ENCODE peak calls at places on chromosomes 5 and 9, in five cellular contexts. N is fibroblast of lung, C is mammary epithelial cell, Y is endothelial cell of umbilical vein, L is OCI-LY7. B is an unnamed sample.
A peak's percentile ranks its signal among the peaks of the same experiment; 100 is the strongest.

GRCh38 chr9:118362123-118362522 is 657.9 kb downstream of the TLR4 start:
- DNase-seq in N (no peak), C (peak; percentile 34), Y (no peak), L (no peak), B (no peak)

GRCh38 chr9:131262327-131263032 is 13.8 kb downstream of the FAM78A start:
- DNase-seq in N (no peak), C (no peak), Y (no peak), L (peak; percentile 79), B (no peak)

GRCh38 chr5:74367241-74367733 is 273.2 kb downstream of the ENC1 start:
- DNase-seq in N (no peak), C (no peak), Y (no peak), L (no peak), B (peak; percentile 53)

GRCh38 chr9:131402738-131403492 is 9.0 kb downstream of the PRRC2B start:
- DNase-seq in N (peak; percentile 92), C (peak; percentile 79), Y (peak; percentile 92), L (peak; percentile 47), B (peak; percentile 92)

GRCh38 chr5:113115061-113115460 is 138.5 kb downstream of the DCP2 start:
- DNase-seq in N (no peak), C (no peak), Y (no peak), L (no peak), B (no peak)

GRCh38 chr5:176559683-176560082 is 10.5 kb downstream of the CDHR2 start:
- DNase-seq in N (no peak), C (peak; percentile 30), Y (no peak), L (peak; percentile 62), B (no peak)

GRCh38 chr5:54315736-54316135 is 5.4 kb upstream of the ARL15 start:
- DNase-seq in N (no peak), C (no peak), Y (no peak), L (no peak), B (no peak)

GRCh38 chr5:161446655-161447054 is 99.9 kb downstream of the GABRB2 start:
- DNase-seq in N (no peak), C (no peak), Y (no peak), L (no peak), B (no peak)

GRCh38 chr5:146402949-146403348 is 44.2 kb upstream of the TCERG1 start:
- DNase-seq in N (no peak), C (no peak), Y (no peak), L (no peak), B (no peak)

GRCh38 chr5:98454904-98455303 is 318.6 kb upstream of the RGMB start:
- DNase-seq in N (peak; percentile 95), C (peak; percentile 88), Y (peak; percentile 80), L (no peak), B (no peak)

GRCh38 chr9:136821333-136822031 is 13.7 kb downstream of the RABL6 start:
- DNase-seq in N (peak; percentile 21), C (no peak), Y (peak; percentile 39), L (no peak), B (no peak)

GRCh38 chr5:130135506-130135905 is 231.2 kb downstream of the CHSY3 start:
- DNase-seq in N (peak; percentile 78), C (peak; percentile 85), Y (peak; percentile 28), L (no peak), B (peak; percentile 15)

GRCh38 chr9:73009649-73010288 is 56.9 kb upstream of the ALDH1A1 start:
- DNase-seq in N (no peak), C (no peak), Y (no peak), L (no peak), B (no peak)

GRCh38 chr5:72525816-72526215 is 18.6 kb upstream of the ZNF366 start:
- DNase-seq in N (peak; percentile 69), C (peak; percentile 71), Y (no peak), L (no peak), B (no peak)

GRCh38 chr9:115213777-115214428 is 95.9 kb upstream of the TNC start:
- DNase-seq in N (peak; percentile 72), C (peak; percentile 98), Y (no peak), L (no peak), B (peak; percentile 62)

GRCh38 chr5:110362252-110362651 is 364.2 kb downstream of the TMEM232 start:
- DNase-seq in N (no peak), C (no peak), Y (no peak), L (no peak), B (no peak)

GRCh38 chr5:21810737-21811316 is 1042.3 kb downstream of the CDH12 start:
- DNase-seq in N (peak; percentile 62), C (peak; percentile 5), Y (peak; percentile 51), L (peak; percentile 26), B (no peak)

GRCh38 chr5:107063511-107063910 is 607.2 kb downstream of the EFNA5 start:
- DNase-seq in N (peak; percentile 3), C (peak; percentile 40), Y (no peak), L (no peak), B (no peak)

DNA sequence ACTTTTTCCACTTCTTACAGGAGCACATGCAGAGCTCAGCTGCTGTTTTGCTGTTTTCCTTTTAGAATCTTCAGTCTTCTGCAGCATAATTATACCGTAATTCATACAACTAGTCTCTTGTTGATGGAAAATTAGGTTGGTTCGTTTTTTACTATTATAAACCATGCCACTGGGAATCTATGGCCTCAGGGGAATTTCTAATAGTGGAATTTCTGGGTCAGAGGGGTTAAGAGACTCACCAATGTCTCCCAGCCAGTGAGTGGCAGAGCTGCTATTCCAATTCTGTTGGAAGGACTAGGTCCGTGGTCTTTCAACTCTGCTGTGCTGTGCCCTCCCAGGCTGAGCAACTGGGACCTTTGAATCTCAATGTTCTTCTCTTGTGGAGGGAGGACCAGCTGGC is 282.5 kb downstream of the ZSWIM6 start:
- DNase-seq in N (no peak), C (no peak), Y (no peak), L (no peak), B (no peak)
- H3K4me2 ChIP-seq in N (no peak overlapping the region), C (no peak overlapping the region), Y (no peak overlapping the region), L (no peak overlapping the region), B (no peak overlapping the region)

GRCh38 chr5:135382131-135382530 is 16.9 kb downstream of the MACROH2A1 start:
- DNase-seq in N (no peak), C (no peak), Y (no peak), L (no peak), B (no peak)

GRCh38 chr5:135377751-135378680 is 21.0 kb downstream of the MACROH2A1 start:
- DNase-seq in N (no peak), C (peak; percentile 40), Y (no peak), L (no peak), B (no peak)

GRCh38 chr5:135376961-135377621 is 21.9 kb downstream of the MACROH2A1 start:
- DNase-seq in N (no peak), C (no peak), Y (peak; percentile 66), L (no peak), B (no peak)

GRCh38 chr5:135375040-135375439 is 24.0 kb downstream of the MACROH2A1 start:
- DNase-seq in N (no peak), C (no peak), Y (no peak), L (no peak), B (no peak)

DNA sequence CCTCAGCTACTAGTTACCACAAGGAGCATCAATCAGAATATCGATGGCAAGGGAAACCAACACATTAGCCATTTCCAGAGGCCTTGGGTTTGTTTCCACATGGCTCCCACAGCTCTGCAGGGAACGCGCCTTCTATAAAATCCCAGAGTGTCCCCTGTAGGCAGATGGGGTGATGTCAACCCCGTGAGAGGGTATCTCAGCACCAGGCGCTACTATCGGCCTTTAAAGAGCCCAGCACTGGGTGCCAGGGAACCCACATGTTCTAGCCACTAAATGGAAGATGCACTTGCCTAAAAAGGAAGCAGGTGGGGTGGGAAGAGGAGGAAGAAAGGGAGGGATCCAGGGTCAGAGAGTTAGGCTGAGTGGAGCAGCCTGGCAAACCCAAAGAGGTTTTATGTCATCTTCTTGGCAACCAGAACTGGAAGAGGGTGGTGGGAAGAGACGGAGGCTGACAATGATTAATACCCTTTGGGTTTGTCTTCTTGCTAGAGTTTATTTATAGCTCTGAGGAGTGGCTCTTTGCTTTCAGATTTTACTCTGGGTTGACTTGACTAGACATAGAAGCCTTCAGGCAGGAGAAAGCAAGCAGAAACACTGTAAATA is 19.9 kb downstream of the MACROH2A1 start:
- DNase-seq in N (no peak), C (peak; percentile 73), Y (no peak), L (no peak), B (peak; percentile 80)
- H4K20me1 ChIP-seq in N (no peaks in the 10 kb centered on the region), C (no peaks in the 10 kb centered on the region), Y (peaks cover 11% of the 10 kb centered on the region), L (peaks cover 31% of the 10 kb centered on the region), B (peaks cover 36% of the 10 kb centered on the region)

GRCh38 chr9:106920091-106920490 is 57.1 kb downstream of the ZNF462 start:
- DNase-seq in N (no peak), C (no peak), Y (no peak), L (no peak), B (no peak)

GRCh38 chr9:106920701-106921283 is 57.8 kb downstream of the ZNF462 start:
- DNase-seq in N (peak; percentile 41), C (peak; percentile 53), Y (peak; percentile 44), L (no peak), B (no peak)

GRCh38 chr9:106921341-106921899 is 58.5 kb downstream of the ZNF462 start:
- DNase-seq in N (peak; percentile 87), C (no peak), Y (peak; percentile 25), L (no peak), B (no peak)

GRCh38 chr9:106918825-106919509 is 56.0 kb downstream of the ZNF462 start:
- DNase-seq in N (no peak), C (no peak), Y (no peak), L (no peak), B (no peak)

GRCh38 chr9:106921989-106922388 is 59.0 kb downstream of the ZNF462 start:
- DNase-seq in N (peak; percentile 48), C (no peak), Y (no peak), L (no peak), B (no peak)
- H3K79me2 ChIP-seq in N (no peaks in the 10 kb centered on the region), C (peaks cover 51% of the 10 kb centered on the region), Y (no peaks in the 10 kb centered on the region), L (no peaks in the 10 kb centered on the region), B (no peaks in the 10 kb centered on the region)

GRCh38 chr9:94950733-94951590 is 224.5 kb downstream of the AOPEP start:
- DNase-seq in N (peak; percentile 42), C (no peak), Y (peak; percentile 85), L (no peak), B (peak; percentile 76)

GRCh38 chr9:94949330-94949729 is 222.8 kb downstream of the AOPEP start:
- DNase-seq in N (no peak), C (no peak), Y (no peak), L (no peak), B (no peak)

GRCh38 chr9:94950040-94950732 is 223.7 kb downstream of the AOPEP start:
- DNase-seq in N (no peak), C (no peak), Y (no peak), L (no peak), B (no peak)

GRCh38 chr9:94946256-94946655 is 219.8 kb downstream of the AOPEP start:
- DNase-seq in N (no peak), C (no peak), Y (no peak), L (no peak), B (no peak)

GRCh38 chr9:94948567-94949235 is 222.2 kb downstream of the AOPEP start:
- DNase-seq in N (no peak), C (peak; percentile 56), Y (no peak), L (no peak), B (no peak)
- H3K4me2 ChIP-seq in N (no peak overlapping the region), C (no peak overlapping the region), Y (no peak overlapping the region), L (no peak overlapping the region), B (no peak overlapping the region)

GRCh38 chr5:124655211-124655880 is 91.1 kb downstream of the ZNF608 start:
- DNase-seq in N (peak; percentile 81), C (no peak), Y (no peak), L (peak; percentile 43), B (no peak)
- H4K20me1 ChIP-seq in N (no peaks in the 10 kb centered on the region), C (no peaks in the 10 kb centered on the region), Y (no peaks in the 10 kb centered on the region), L (peaks cover 12% of the 10 kb centered on the region), B (no peaks in the 10 kb centered on the region)

B was measured in osteoblast.